ENCODE peak calls at places on chromosomes 7 and 10, in eight cellular contexts. P, X, A, F, J, G, M and H are unnamed samples.

GRCh38 chr7:159126496-159127345 is 17.9 kb downstream of the VIPR2 start:
- DNase-seq in F (no peak), G (no peak), A (no peak), X (no peak), J (no peak), M (peak; percentile 26), P (no peak), H (no peak)

GRCh38 chr10:11208908-11209809 is 191.5 kb downstream of the CELF2 start:
- DNase-seq in M (no peak), F (peak; percentile 58), X (no peak), P (peak; percentile 85), J (no peak), G (no peak), A (no peak), H (peak; percentile 78)

GRCh38 chr10:113292743-113293142 is 260.1 kb upstream of the HABP2 start:
- DNase-seq in F (no peak), G (no peak), P (no peak), M (no peak), A (no peak), J (no peak), X (no peak), H (no peak)

GRCh38 chr10:3772349-3773222 is 12.4 kb downstream of the KLF6 start:
- DNase-seq in X (no peak), F (no peak), A (peak; percentile 63), P (no peak), M (peak; percentile 42), G (no peak), J (no peak), H (no peak)

GRCh38 chr10:26860026-26860541 is 674 bp downstream of the ABI1 start:
- DNase-seq in A (peak; percentile 91), G (peak; percentile 92), P (peak; percentile 67), J (peak; percentile 69), X (peak; percentile 15), M (peak; percentile 76), F (peak; percentile 61), H (peak; percentile 74)

GRCh38 chr10:50574305-50574704 is 49.5 kb downstream of the SGMS1 start:
- DNase-seq in J (no peak), X (no peak), P (no peak), G (no peak), A (no peak), M (no peak), F (no peak), H (no peak)

GRCh38 chr7:79272066-79272669 is 181.3 kb downstream of the MAGI2 start:
- DNase-seq in P (peak; percentile 24), J (no peak), F (no peak), X (no peak), G (no peak), A (peak; percentile 60), M (no peak), H (no peak)

GRCh38 chr10:58266003-58266825 is 1.5 kb downstream of the IPMK start:
- DNase-seq in X (no peak), J (no peak), M (peak; percentile 55), A (peak; percentile 78), G (no peak), P (peak; percentile 61), F (no peak), H (peak; percentile 60)

GRCh38 chr7:31970501-31970900 is 99.7 kb downstream of the PDE1C start:
- DNase-seq in A (no peak), F (no peak), M (no peak), J (no peak), X (no peak), P (no peak), G (no peak), H (no peak)

GRCh38 chr10:62414359-62414758 is 40.2 kb downstream of the ZNF365 start:
- DNase-seq in J (no peak), G (no peak), P (no peak), F (no peak), X (no peak), M (no peak), A (peak; percentile 47), H (no peak)

GRCh38 chr7:40403664-40404476 is 269.1 kb downstream of the SUGCT start:
- DNase-seq in P (no peak), F (no peak), G (no peak), M (no peak), A (no peak), X (no peak), J (no peak), H (no peak)

GRCh38 chr7:116145245-116145852 is 65.0 kb upstream of the TES start:
- DNase-seq in P (peak; percentile 65), J (no peak), G (no peak), A (no peak), M (no peak), F (peak; percentile 90), X (no peak), H (peak; percentile 60)

GRCh38 chr10:110843796-110844616 is 27.7 kb upstream of the PDCD4 start:
- DNase-seq in P (peak; percentile 51), G (no peak), M (peak; percentile 69), J (no peak), X (no peak), F (no peak), A (no peak), H (no peak)

GRCh38 chr10:103513383-103514060 is 20.0 kb downstream of the NEURL1 start:
- DNase-seq in P (no peak), G (no peak), X (no peak), A (no peak), F (no peak), M (peak; percentile 39), J (no peak), H (no peak)

GRCh38 chr10:124719213-124719851 is 24.8 kb downstream of the FAM53B start:
- DNase-seq in A (peak; percentile 84), G (no peak), P (peak; percentile 93), X (peak; percentile 25), F (peak; percentile 44), M (peak; percentile 92), J (peak; percentile 68), H (peak; percentile 85)

GRCh38 chr7:3861941-3862340 is 560.9 kb downstream of the SDK1 start:
- DNase-seq in M (peak; percentile 54), F (no peak), J (no peak), A (peak; percentile 85), P (no peak), X (no peak), G (no peak), H (peak; percentile 26)

GRCh38 chr10:31897506-31897905 is 31.1 kb downstream of the ARHGAP12 start:
- DNase-seq in F (no peak), J (no peak), P (no peak), M (no peak), G (no peak), X (no peak), A (no peak), H (no peak)

GRCh38 chr10:21602313-21602712 is 68.3 kb downstream of the MLLT10 start:
- DNase-seq in M (no peak), J (no peak), F (no peak), P (no peak), X (no peak), A (no peak), G (no peak), H (no peak)

GRCh38 chr10:66457629-66458028 is 468.2 kb upstream of the LRRTM3 start:
- DNase-seq in M (no peak), P (no peak), F (no peak), J (no peak), G (no peak), X (no peak), A (no peak), H (no peak)

DNA sequence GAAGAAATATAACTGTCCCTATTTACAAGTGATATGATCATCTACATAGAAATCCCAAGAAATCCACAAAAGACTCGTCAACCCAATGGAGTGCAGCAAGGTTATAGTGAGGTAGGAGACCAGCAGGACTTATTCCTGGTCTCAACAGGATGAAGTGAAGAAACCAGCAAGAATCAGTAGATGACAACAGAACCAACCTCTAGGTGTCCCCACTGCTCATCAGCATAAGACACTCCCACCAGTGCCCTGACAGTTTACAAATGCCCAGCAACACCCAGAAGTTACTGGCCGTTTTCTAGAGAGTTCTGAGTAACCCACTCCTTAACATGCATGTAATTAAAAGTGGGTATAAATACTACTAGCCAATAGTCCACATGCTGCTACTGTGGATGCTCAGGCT is 470.5 kb upstream of the LRRTM3 start:
- DNase-seq in P (peak; percentile 0), X (no peak), G (no peak), F (no peak), A (peak; percentile 54), J (no peak), M (no peak), H (no peak)
- TF ChIP-seq CTCF in P (no peak), X (peak; percentile 37), G (no peak), F (no peak), A (peak; percentile 48), J (no peak), M (no peak), H (no peak)

GRCh38 chr10:61136151-61136550 is 192.2 kb upstream of the RHOBTB1 start:
- DNase-seq in J (no peak), A (peak; percentile 33), G (no peak), F (no peak), M (no peak), X (no peak), P (no peak), H (no peak)

GRCh38 chr10:61142987-61143386 is 199.0 kb upstream of the RHOBTB1 start:
- DNase-seq in F (no peak), A (no peak), P (no peak), M (no peak), X (no peak), J (no peak), G (no peak), H (no peak)

GRCh38 chr10:61138728-61139127 is 194.7 kb upstream of the RHOBTB1 start:
- DNase-seq in X (no peak), G (no peak), M (no peak), P (no peak), F (no peak), J (no peak), A (no peak), H (no peak)

GRCh38 chr10:61139230-61139928 is 195.4 kb upstream of the RHOBTB1 start:
- DNase-seq in X (no peak), A (no peak), M (no peak), G (no peak), P (no peak), F (no peak), J (no peak), H (no peak)

GRCh38 chr10:61140765-61141392 is 196.9 kb upstream of the RHOBTB1 start:
- DNase-seq in J (no peak), X (no peak), P (peak; percentile 42), F (peak; percentile 10), G (no peak), A (peak; percentile 65), M (no peak), H (no peak)
- TF ChIP-seq CTCF in J (peak; percentile 76), X (peak; percentile 31), P (peak; percentile 54), F (peak; percentile 85), G (peak; percentile 76), A (peak; percentile 65), M (peak; percentile 30), H (peak; percentile 63)

DNA sequence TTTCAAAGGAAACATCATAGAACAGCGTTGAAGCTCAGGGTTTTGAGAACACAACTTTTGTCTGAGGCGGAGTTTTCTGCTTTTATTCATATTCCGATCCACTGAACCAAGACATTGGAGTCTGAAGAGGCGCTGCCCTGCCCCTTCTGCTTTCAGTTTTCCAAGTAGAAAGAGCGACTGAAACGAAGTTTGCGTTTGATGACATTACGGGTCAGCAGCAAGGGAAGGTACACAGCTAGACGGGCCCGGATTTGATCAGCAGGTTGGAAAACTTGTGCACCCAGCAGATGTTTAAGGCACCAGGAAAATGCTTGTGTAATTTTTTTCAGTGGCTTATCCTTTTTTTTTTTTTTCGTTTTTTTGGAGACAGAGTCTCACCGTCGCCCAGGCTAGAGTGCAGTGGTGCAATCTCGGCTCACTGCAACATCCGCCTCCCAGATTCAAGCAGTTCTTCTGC is 720 bp downstream of the SUN1 start:
- DNase-seq in G (no peak), X (no peak), M (no peak), P (no peak), F (no peak), J (no peak), A (no peak), H (no peak)
- TF ChIP-seq CTCF in G (no peak), X (no peak), M (no peak), P (no peak), F (no peak), J (no peak), A (no peak), H (no peak)

GRCh38 chr7:128030999-128031681 is at the start of gene LRRC4:
- DNase-seq in J (peak; percentile 31), P (peak; percentile 49), X (peak; percentile 49), A (peak; percentile 60), M (peak; percentile 59), F (no peak), G (no peak), H (peak; percentile 43)
- TF ChIP-seq CTCF in J (no peak), P (no peak), X (no peak), A (no peak), M (no peak), F (no peak), G (peak; percentile 21), H (no peak)